ENCODE peak calls at places on chromosomes 2 and 18, in seven cellular contexts. A is H54, C is stomach, N is heart left ventricle, U is ovary, X is A549, D is esophagus squamous epithelium. P is an unnamed sample.

GRCh38 chr18:45090526-45091140 is 409.9 kb downstream of the SETBP1 start:
- DNase-seq in A (no peak), C (no peak), N (no peak), U (no peak), X (no peak), D (no peak), P (no peak)

GRCh38 chr2:172823451-172823850 is 87.8 kb downstream of the RAPGEF4 start:
- DNase-seq in A (no peak), C (no peak), N (no peak), U (no peak), X (no peak), D (no peak), P (no peak)

GRCh38 chr18:24544141-24544498 is 83.7 kb downstream of the HRH4 start:
- DNase-seq in A (no peak), C (no peak), N (no peak), U (no peak), X (peak), D (no peak), P (peak)

GRCh38 chr2:232931636-232932035 is 61.6 kb downstream of the SNORC start:
- DNase-seq in A (no peak), C (no peak), N (no peak), U (no peak), X (no peak), D (no peak), P (no peak)

GRCh38 chr2:94881070-94881469 is 9.8 kb downstream of the TEKT4 start:
- DNase-seq in A (no peak), C (no peak), N (no peak), U (no peak), X (no peak), D (no peak), P (no peak)

GRCh38 chr2:137764638-137765037 is 199.6 kb upstream of the HNMT start:
- DNase-seq in A (no peak), C (no peak), N (no peak), U (no peak), X (no peak), D (no peak), P (no peak)

GRCh38 chr2:175080479-175080878 is 75.3 kb upstream of the CHN1 start:
- DNase-seq in A (no peak), C (no peak), N (no peak), U (no peak), X (no peak), D (no peak), P (no peak)

GRCh38 chr2:30978854-30979253 is 159.4 kb downstream of the GALNT14 start:
- DNase-seq in A (no peak), C (no peak), N (no peak), U (no peak), X (no peak), D (no peak), P (no peak)

GRCh38 chr2:234631896-234632514 is 135.1 kb upstream of the ARL4C start:
- DNase-seq in A (no peak), C (no peak), N (no peak), U (no peak), X (no peak), D (no peak), P (no peak)

GRCh38 chr2:69639246-69639645 is 4.3 kb downstream of the AAK1 start:
- DNase-seq in A (no peak), C (no peak), N (no peak), U (no peak), X (no peak), D (no peak), P (no peak)

GRCh38 chr2:23696163-23697045 is 230.5 kb downstream of the ATAD2B start:
- DNase-seq in A (no peak), C (no peak), N (no peak), U (no peak), X (no peak), D (no peak), P (no peak)

GRCh38 chr2:177983183-177983788 is 89.3 kb downstream of the PDE11A start:
- DNase-seq in A (peak), C (peak), N (no peak), U (no peak), X (peak), D (no peak), P (peak)

DNA sequence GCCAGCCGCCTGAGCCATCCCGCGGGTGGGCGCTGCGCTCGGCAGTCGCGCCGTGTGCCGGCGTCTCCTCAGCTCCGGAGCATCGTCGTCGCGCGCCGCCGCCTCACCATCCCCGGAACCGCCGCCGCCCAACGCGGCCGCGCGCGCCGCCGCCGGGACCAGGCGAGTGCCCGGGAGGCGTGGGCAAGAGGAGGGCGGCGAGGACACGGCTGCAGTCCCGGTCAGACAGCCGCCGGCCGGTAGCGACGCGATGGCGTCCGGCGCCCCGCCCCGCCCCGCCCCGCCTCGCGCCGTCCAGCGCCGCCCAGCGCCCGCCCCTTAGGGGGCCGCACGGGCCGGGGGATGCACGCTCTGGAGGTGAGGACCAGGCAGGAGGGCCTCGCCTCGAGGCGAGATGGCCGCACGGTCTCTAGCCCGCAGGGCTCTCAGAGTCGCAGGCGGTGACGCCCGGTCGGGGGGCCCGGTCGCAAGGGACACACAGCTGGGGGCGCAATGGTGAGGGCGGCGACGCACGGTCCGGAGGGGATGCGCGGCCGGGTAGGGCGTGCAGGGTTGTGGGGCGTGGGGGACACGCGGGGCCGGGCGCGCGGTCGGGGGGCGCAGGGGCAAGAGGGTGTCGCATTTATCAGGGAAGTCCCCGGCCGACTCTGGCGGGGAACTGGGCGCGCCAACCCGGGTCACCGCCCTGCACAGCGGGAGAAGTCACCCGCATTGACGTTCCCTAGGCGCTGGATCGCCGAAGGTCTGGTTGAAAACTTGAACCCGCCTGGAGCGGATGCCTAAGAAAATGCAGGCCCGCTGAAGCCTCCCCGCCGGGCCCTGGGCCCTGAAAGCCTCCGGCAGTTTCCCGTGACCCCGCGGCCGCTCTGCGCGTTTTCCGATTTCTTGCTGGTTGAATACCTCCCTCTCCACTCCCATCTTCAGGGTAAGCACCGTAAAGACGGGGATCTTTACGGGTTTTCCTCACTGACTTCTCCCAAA is at the start of gene SPIRE1:
- DNase-seq in A (peak), C (peak), N (peak), U (peak), X (peak), D (no peak), P (peak)
- TF ChIP-seq POLR2A in A (peak), C (no peak), N (peak), U (peak), X (peak), D (peak), P (no peak)

GRCh38 chr2:227325056-227325823 is at the start of gene MFF:
- DNase-seq in A (peak), C (peak), N (peak), U (peak), X (peak), D (peak), P (peak)
- TF ChIP-seq POLR2A in A (peak), C (peak), N (peak), U (peak), X (peak), D (peak), P (peak)

GRCh38 chr18:11137400-11137799 is 12.0 kb downstream of the PIEZO2 start:
- DNase-seq in A (no peak), C (no peak), N (no peak), U (no peak), X (no peak), D (no peak), P (no peak)
- TF ChIP-seq POLR2A in A (no peak), C (no peak), N (no peak), U (no peak), X (no peak), D (no peak), P (no peak)

GRCh38 chr2:157254041-157254440 is 3.5 kb upstream of the GALNT5 start:
- DNase-seq in A (no peak), C (no peak), N (no peak), U (no peak), X (no peak), D (no peak), P (no peak)

GRCh38 chr2:157260403-157261198 is 3.1 kb downstream of the GALNT5 start:
- DNase-seq in A (no peak), C (no peak), N (no peak), U (no peak), X (no peak), D (no peak), P (peak)

GRCh38 chr2:157256621-157257020 is 884 bp upstream of the GALNT5 start:
- DNase-seq in A (no peak), C (no peak), N (no peak), U (no peak), X (no peak), D (no peak), P (peak)

GRCh38 chr2:157258520-157259326 is 1.2 kb downstream of the GALNT5 start:
- DNase-seq in A (no peak), C (peak), N (no peak), U (no peak), X (no peak), D (no peak), P (peak)

DNA sequence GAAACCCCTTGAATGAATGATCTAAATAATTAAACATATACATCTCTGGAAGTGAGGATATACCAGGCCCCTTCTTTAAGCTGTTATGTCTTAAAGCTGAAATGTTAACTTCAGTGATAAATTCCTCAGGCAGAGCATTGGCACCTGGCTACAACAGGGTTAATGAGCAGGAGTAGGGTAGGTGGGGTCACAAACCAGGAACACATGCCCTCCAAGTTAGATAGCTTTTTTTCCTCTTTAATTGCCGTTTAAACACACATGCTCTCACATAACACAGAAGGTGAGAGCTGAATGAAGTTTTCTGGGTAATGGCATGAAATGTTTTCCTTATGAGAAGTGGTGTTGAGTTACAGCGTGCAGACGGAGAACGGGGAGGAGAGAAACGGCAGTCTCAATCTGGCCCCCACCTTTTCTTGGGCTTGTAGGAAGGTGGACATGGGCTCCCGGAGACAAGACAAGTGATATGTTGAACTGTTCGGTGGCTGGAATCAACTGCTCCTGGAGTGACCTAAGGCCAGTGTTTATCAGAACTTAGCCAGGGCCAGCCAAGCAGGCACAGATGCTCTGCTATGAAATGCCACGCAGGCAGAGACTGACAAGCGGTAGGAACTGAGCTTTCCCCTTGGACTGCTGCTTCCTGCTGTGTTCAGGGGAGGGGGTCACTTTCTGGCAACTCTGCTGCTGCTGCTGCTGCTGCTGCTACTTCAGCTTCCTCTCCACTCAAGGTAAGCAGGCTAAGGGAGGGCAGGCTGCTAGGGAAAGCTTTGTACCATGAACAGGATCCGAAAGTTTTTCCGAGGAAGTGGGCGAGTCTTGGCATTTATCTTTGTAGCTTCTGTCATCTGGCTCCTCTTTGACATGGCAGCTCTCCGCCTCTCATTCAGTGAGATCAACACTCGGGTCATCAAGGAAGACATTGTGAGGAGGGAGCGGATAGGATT is at the start of gene GALNT5:
- DNase-seq in A (no peak), C (peak), N (no peak), U (no peak), X (peak), D (no peak), P (peak)
- TF ChIP-seq POLR2A in A (no peak), C (no peak), N (no peak), U (no peak), X (no peak), D (no peak), P (peak)

GRCh38 chr2:218217366-218218309 is 649 bp downstream of the ARPC2 start:
- DNase-seq in A (peak), C (peak), N (peak), U (peak), X (peak), D (peak), P (peak)

GRCh38 chr2:218218409-218219185 is 1.6 kb downstream of the ARPC2 start:
- DNase-seq in A (no peak), C (no peak), N (no peak), U (no peak), X (no peak), D (no peak), P (peak)

GRCh38 chr2:218216336-218216673 is 684 bp upstream of the ARPC2 start:
- DNase-seq in A (no peak), C (no peak), N (peak), U (peak), X (no peak), D (no peak), P (no peak)

GRCh38 chr2:218219934-218220333 is 2.9 kb downstream of the ARPC2 start:
- DNase-seq in A (no peak), C (no peak), N (no peak), U (no peak), X (no peak), D (no peak), P (no peak)

GRCh38 chr2:218216674-218217365 is at the start of gene ARPC2:
- DNase-seq in A (peak), C (peak), N (peak), U (peak), X (peak), D (peak), P (peak)
- TF ChIP-seq POLR2A in A (peak), C (peak), N (peak), U (peak), X (peak), D (peak), P (peak)

GRCh38 chr2:135530313-135531230 is at the start of gene ZRANB3:
- DNase-seq in A (peak), C (peak), N (peak), U (peak), X (peak), D (peak), P (peak)
- TF ChIP-seq POLR2A in A (no peak), C (no peak), N (no peak), U (peak), X (peak), D (no peak), P (peak)

DNA sequence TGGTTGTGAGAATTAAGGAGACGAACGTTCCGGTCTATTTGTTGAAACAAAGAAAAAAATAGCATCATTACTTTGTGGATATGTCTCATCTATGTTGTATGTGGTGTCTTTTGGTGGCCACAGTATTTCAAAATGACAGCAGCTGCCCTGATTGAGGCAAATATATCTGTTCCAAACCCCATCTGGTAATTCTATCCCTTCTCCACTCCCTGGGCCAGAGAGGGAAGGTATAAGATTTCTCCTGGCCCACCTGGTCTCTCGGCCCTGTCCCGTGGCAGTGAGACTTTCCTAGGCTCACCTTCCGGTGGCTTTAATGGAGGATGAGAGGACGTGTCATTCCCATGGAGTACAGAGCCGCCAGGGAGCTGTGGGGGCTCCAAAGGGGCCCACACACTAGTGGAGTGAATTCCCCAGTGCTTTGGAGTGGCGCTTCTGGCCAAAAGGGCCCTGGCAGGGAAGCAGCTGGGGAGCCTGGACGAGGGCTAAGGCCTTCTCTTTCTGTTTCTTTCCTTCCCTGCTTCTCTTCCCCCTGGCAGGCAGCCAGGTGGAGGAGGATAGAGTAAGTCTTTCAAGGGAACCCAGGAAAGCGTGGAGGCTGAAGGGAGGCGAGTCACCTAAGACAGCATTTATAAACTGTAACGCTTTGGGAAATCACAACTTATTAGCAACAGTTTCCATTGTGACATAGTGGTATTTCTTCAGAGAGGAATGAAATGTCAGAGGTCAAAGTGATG is 5.6 kb downstream of the FOSL2 start:
- DNase-seq in A (no peak), C (peak), N (no peak), U (peak), X (peak), D (no peak), P (no peak)
- TF ChIP-seq POLR2A in A (no peak), C (no peak), N (no peak), U (no peak), X (no peak), D (no peak), P (no peak)

P was measured in erythroblast.